ENCODE peak calls at places on chromosomes 11 and 22, in six cellular contexts. One of them, this sample, is unnamed.

GRCh38 chr11:69437001-69437875 is 44.2 kb upstream of the LINC01488 start:
- DNase-seq in left lung: peak; percentile 89
- DNase-seq in body of pancreas: peak; percentile 67
- DNase-seq in pancreas: peak; percentile 62
- DNase-seq in esophagus muscularis mucosa: no peak
- DNase-seq in fibroblast of lung: peak; percentile 74
- DNase-seq in this sample: peak; percentile 92

GRCh38 chr11:62627718-62628117 is 5.9 kb upstream of the B3GAT3 start:
- DNase-seq in left lung: no peak
- DNase-seq in body of pancreas: no peak
- DNase-seq in pancreas: no peak
- DNase-seq in esophagus muscularis mucosa: no peak
- DNase-seq in fibroblast of lung: no peak
- DNase-seq in this sample: no peak

GRCh38 chr11:132886335-132886734 is 646.0 kb downstream of the OPCML start:
- DNase-seq in left lung: no peak
- DNase-seq in body of pancreas: no peak
- DNase-seq in pancreas: no peak
- DNase-seq in esophagus muscularis mucosa: no peak
- DNase-seq in fibroblast of lung: peak; percentile 85
- DNase-seq in this sample: peak; percentile 37

GRCh38 chr11:117872962-117873827 is 3.3 kb downstream of the FXYD6 start:
- DNase-seq in left lung: no peak
- DNase-seq in body of pancreas: no peak
- DNase-seq in pancreas: no peak
- DNase-seq in esophagus muscularis mucosa: peak; percentile 90
- DNase-seq in fibroblast of lung: no peak
- DNase-seq in this sample: no peak

GRCh38 chr11:2570211-2570811 is 125.5 kb downstream of the KCNQ1 start:
- DNase-seq in left lung: peak; percentile 52
- DNase-seq in body of pancreas: no peak
- DNase-seq in pancreas: no peak
- DNase-seq in esophagus muscularis mucosa: no peak
- DNase-seq in fibroblast of lung: no peak
- DNase-seq in this sample: no peak

GRCh38 chr22:39255449-39256185 is 10.8 kb upstream of the PDGFB start:
- DNase-seq in left lung: no peak
- DNase-seq in body of pancreas: no peak
- DNase-seq in pancreas: no peak
- DNase-seq in esophagus muscularis mucosa: no peak
- DNase-seq in fibroblast of lung: no peak
- DNase-seq in this sample: no peak

GRCh38 chr11:61756452-61757212 is 4.2 kb downstream of the MYRF start:
- DNase-seq in left lung: peak; percentile 62
- DNase-seq in body of pancreas: peak; percentile 95
- DNase-seq in pancreas: peak; percentile 89
- DNase-seq in esophagus muscularis mucosa: no peak
- DNase-seq in fibroblast of lung: peak; percentile 46
- DNase-seq in this sample: no peak

GRCh38 chr11:64058494-64058893 is 22.8 kb downstream of the FLRT1 start:
- DNase-seq in left lung: no peak
- DNase-seq in body of pancreas: no peak
- DNase-seq in pancreas: no peak
- DNase-seq in esophagus muscularis mucosa: no peak
- DNase-seq in fibroblast of lung: peak; percentile 9
- DNase-seq in this sample: no peak

GRCh38 chr22:46107089-46107664 is 43.1 kb upstream of the PPARA start:
- DNase-seq in left lung: no peak
- DNase-seq in body of pancreas: peak; percentile 92
- DNase-seq in pancreas: peak; percentile 92
- DNase-seq in esophagus muscularis mucosa: no peak
- DNase-seq in fibroblast of lung: no peak
- DNase-seq in this sample: no peak

GRCh38 chr11:112503410-112503809 is 242.8 kb upstream of the PLET1 start:
- DNase-seq in left lung: no peak
- DNase-seq in body of pancreas: no peak
- DNase-seq in pancreas: no peak
- DNase-seq in esophagus muscularis mucosa: peak; percentile 72
- DNase-seq in fibroblast of lung: no peak
- DNase-seq in this sample: no peak

GRCh38 chr11:1082728-1083620 is 8.3 kb downstream of the MUC2 start:
- DNase-seq in left lung: peak; percentile 71
- DNase-seq in body of pancreas: no peak
- DNase-seq in pancreas: no peak
- DNase-seq in esophagus muscularis mucosa: no peak
- DNase-seq in fibroblast of lung: no peak
- DNase-seq in this sample: peak; percentile 2

GRCh38 chr22:28450109-28450508 is 229.5 kb downstream of the TTC28 start:
- DNase-seq in left lung: no peak
- DNase-seq in body of pancreas: no peak
- DNase-seq in pancreas: no peak
- DNase-seq in esophagus muscularis mucosa: no peak
- DNase-seq in fibroblast of lung: no peak
- DNase-seq in this sample: no peak

GRCh38 chr11:19259487-19260345 is 19.0 kb upstream of the E2F8 start:
- DNase-seq in left lung: peak; percentile 84
- DNase-seq in body of pancreas: peak; percentile 62
- DNase-seq in pancreas: peak; percentile 70
- DNase-seq in esophagus muscularis mucosa: peak; percentile 89
- DNase-seq in fibroblast of lung: peak; percentile 27
- DNase-seq in this sample: peak; percentile 64

GRCh38 chr11:8671242-8671641 is 11.2 kb downstream of the TRIM66 start:
- DNase-seq in left lung: no peak
- DNase-seq in body of pancreas: peak; percentile 51
- DNase-seq in pancreas: no peak
- DNase-seq in esophagus muscularis mucosa: no peak
- DNase-seq in fibroblast of lung: peak; percentile 96
- DNase-seq in this sample: peak; percentile 24

GRCh38 chr11:103619938-103620337 is 416.5 kb upstream of the DDI1 start:
- DNase-seq in left lung: no peak
- DNase-seq in body of pancreas: no peak
- DNase-seq in pancreas: no peak
- DNase-seq in esophagus muscularis mucosa: no peak
- DNase-seq in fibroblast of lung: peak; percentile 41
- DNase-seq in this sample: no peak

GRCh38 chr11:5618807-5619206 is 6.0 kb upstream of the TRIM34 start:
- DNase-seq in left lung: no peak
- DNase-seq in body of pancreas: no peak
- DNase-seq in pancreas: no peak
- DNase-seq in esophagus muscularis mucosa: no peak
- DNase-seq in fibroblast of lung: peak; percentile 86
- DNase-seq in this sample: no peak

GRCh38 chr22:30426395-30427353 is 1.1 kb downstream of the MTFP1 start:
- DNase-seq in left lung: peak; percentile 91
- DNase-seq in body of pancreas: peak; percentile 90
- DNase-seq in pancreas: peak; percentile 90
- DNase-seq in esophagus muscularis mucosa: peak; percentile 94
- DNase-seq in fibroblast of lung: peak; percentile 64
- DNase-seq in this sample: peak; percentile 36

GRCh38 chr11:1745701-1746320 is 4.6 kb downstream of the IFITM10 start:
- DNase-seq in left lung: no peak
- DNase-seq in body of pancreas: no peak
- DNase-seq in pancreas: no peak
- DNase-seq in esophagus muscularis mucosa: no peak
- DNase-seq in fibroblast of lung: no peak
- DNase-seq in this sample: no peak

GRCh38 chr11:46369458-46370152 is 11.9 kb upstream of the MDK start:
- DNase-seq in left lung: peak; percentile 83
- DNase-seq in body of pancreas: no peak
- DNase-seq in pancreas: no peak
- DNase-seq in esophagus muscularis mucosa: no peak
- DNase-seq in fibroblast of lung: peak; percentile 72
- DNase-seq in this sample: peak; percentile 85

GRCh38 chr11:106770489-106771100 is 247.7 kb downstream of the GUCY1A2 start:
- DNase-seq in left lung: no peak
- DNase-seq in body of pancreas: no peak
- DNase-seq in pancreas: no peak
- DNase-seq in esophagus muscularis mucosa: no peak
- DNase-seq in fibroblast of lung: no peak
- DNase-seq in this sample: no peak

GRCh38 chr11:57324886-57325734 is at the start of gene TNKS1BP1:
- DNase-seq in left lung: peak; percentile 99
- DNase-seq in body of pancreas: peak; percentile 99
- DNase-seq in pancreas: peak; percentile 98
- DNase-seq in esophagus muscularis mucosa: peak; percentile 99
- DNase-seq in fibroblast of lung: peak; percentile 95
- DNase-seq in this sample: peak; percentile 96

GRCh38 chr11:10418259-10418949 is 36.7 kb upstream of the AMPD3 start:
- DNase-seq in left lung: no peak
- DNase-seq in body of pancreas: no peak
- DNase-seq in pancreas: no peak
- DNase-seq in esophagus muscularis mucosa: no peak
- DNase-seq in fibroblast of lung: peak; percentile 12
- DNase-seq in this sample: no peak

GRCh38 chr11:75428301-75428724 is 4.7 kb downstream of the KLHL35 start:
- DNase-seq in left lung: peak; percentile 90
- DNase-seq in body of pancreas: peak; percentile 95
- DNase-seq in pancreas: peak; percentile 79
- DNase-seq in esophagus muscularis mucosa: peak; percentile 97
- DNase-seq in fibroblast of lung: peak; percentile 83
- DNase-seq in this sample: no peak

GRCh38 chr11:5460983-5461621 is 12.0 kb downstream of the OR51I2 start:
- DNase-seq in left lung: peak; percentile 54
- DNase-seq in body of pancreas: no peak
- DNase-seq in pancreas: no peak
- DNase-seq in esophagus muscularis mucosa: no peak
- DNase-seq in fibroblast of lung: no peak
- DNase-seq in this sample: no peak

GRCh38 chr11:123477205-123477907 is 47.3 kb downstream of the GRAMD1B start:
- DNase-seq in left lung: no peak
- DNase-seq in body of pancreas: no peak
- DNase-seq in pancreas: no peak
- DNase-seq in esophagus muscularis mucosa: no peak
- DNase-seq in fibroblast of lung: no peak
- DNase-seq in this sample: no peak
- H3K27ac ChIP-seq in left lung: no peak overlapping the region
- H3K27ac ChIP-seq in body of pancreas: no peak overlapping the region
- H3K27ac ChIP-seq in pancreas: no peak overlapping the region
- H3K27ac ChIP-seq in esophagus muscularis mucosa: no peak overlapping the region
- H3K27ac ChIP-seq in fibroblast of lung: no peak overlapping the region
- H3K27ac ChIP-seq in this sample: no peak overlapping the region

GRCh38 chr22:48475661-48476345 is 1351.9 kb downstream of the BRD1 start:
- DNase-seq in left lung: peak; percentile 49
- DNase-seq in body of pancreas: no peak
- DNase-seq in pancreas: no peak
- DNase-seq in esophagus muscularis mucosa: no peak
- DNase-seq in fibroblast of lung: no peak
- DNase-seq in this sample: no peak

GRCh38 chr22:48476599-48476998 is 1351.1 kb downstream of the BRD1 start:
- DNase-seq in left lung: peak; percentile 28
- DNase-seq in body of pancreas: no peak
- DNase-seq in pancreas: no peak
- DNase-seq in esophagus muscularis mucosa: no peak
- DNase-seq in fibroblast of lung: no peak
- DNase-seq in this sample: no peak

GRCh38 chr22:48477031-48477721 is 1350.5 kb downstream of the BRD1 start:
- DNase-seq in left lung: peak; percentile 56
- DNase-seq in body of pancreas: peak; percentile 24
- DNase-seq in pancreas: no peak
- DNase-seq in esophagus muscularis mucosa: no peak
- DNase-seq in fibroblast of lung: no peak
- DNase-seq in this sample: no peak

GRCh38 chr22:48474881-48475280 is 1352.8 kb downstream of the BRD1 start:
- DNase-seq in left lung: peak; percentile 53
- DNase-seq in body of pancreas: no peak
- DNase-seq in pancreas: no peak
- DNase-seq in esophagus muscularis mucosa: no peak
- DNase-seq in fibroblast of lung: no peak
- DNase-seq in this sample: no peak

DNA sequence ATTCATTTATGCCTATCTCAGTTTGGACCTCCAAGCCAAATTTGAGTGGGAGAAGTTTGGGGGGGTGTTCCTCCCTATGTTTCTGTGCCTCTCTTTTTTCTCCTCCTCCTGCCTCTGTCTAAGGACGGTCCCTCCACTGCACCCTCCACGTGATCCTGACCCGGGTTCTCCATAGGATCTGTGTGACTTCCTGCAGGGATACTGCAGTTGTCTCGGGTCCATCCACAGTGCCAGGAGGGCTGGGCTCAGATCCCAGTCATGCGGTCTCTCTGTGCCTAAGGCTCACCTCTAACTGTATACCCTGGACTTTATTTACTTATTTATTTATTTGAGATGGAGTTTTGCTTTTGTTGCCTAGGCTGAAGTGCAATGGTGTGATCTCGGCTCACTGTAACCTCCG is 1354.5 kb downstream of the BRD1 start:
- DNase-seq in left lung: peak; percentile 28
- DNase-seq in body of pancreas: no peak
- DNase-seq in pancreas: no peak
- DNase-seq in esophagus muscularis mucosa: no peak
- DNase-seq in fibroblast of lung: no peak
- DNase-seq in this sample: no peak
- H3K4me1 ChIP-seq in left lung: no peaks in the 10 kb centered on the region
- H3K4me1 ChIP-seq in body of pancreas: peaks cover 5% of the 10 kb centered on the region
- H3K4me1 ChIP-seq in pancreas: no peaks in the 10 kb centered on the region
- H3K4me1 ChIP-seq in esophagus muscularis mucosa: no peaks in the 10 kb centered on the region
- H3K4me1 ChIP-seq in fibroblast of lung: no peaks in the 10 kb centered on the region
- H3K4me1 ChIP-seq in this sample: no peaks in the 10 kb centered on the region

GRCh38 chr22:48713266-48714205 is 1114.1 kb downstream of the BRD1 start:
- DNase-seq in left lung: peak; percentile 70
- DNase-seq in body of pancreas: no peak
- DNase-seq in pancreas: no peak
- DNase-seq in esophagus muscularis mucosa: no peak
- DNase-seq in fibroblast of lung: peak; percentile 19
- DNase-seq in this sample: no peak
- H3K27ac ChIP-seq in left lung: no peak overlapping the region
- H3K27ac ChIP-seq in body of pancreas: no peak overlapping the region
- H3K27ac ChIP-seq in pancreas: no peak overlapping the region
- H3K27ac ChIP-seq in esophagus muscularis mucosa: no peak overlapping the region
- H3K27ac ChIP-seq in fibroblast of lung: no peak overlapping the region
- H3K27ac ChIP-seq in this sample: no peak overlapping the region

GRCh38 chr11:16825968-16826367 is 87.5 kb downstream of the C11orf58 start:
- DNase-seq in left lung: no peak
- DNase-seq in body of pancreas: no peak
- DNase-seq in pancreas: no peak
- DNase-seq in esophagus muscularis mucosa: no peak
- DNase-seq in fibroblast of lung: peak; percentile 46
- DNase-seq in this sample: no peak
- H3K4me1 ChIP-seq in left lung: no peaks in the 10 kb centered on the region
- H3K4me1 ChIP-seq in body of pancreas: no peaks in the 10 kb centered on the region
- H3K4me1 ChIP-seq in pancreas: no peaks in the 10 kb centered on the region
- H3K4me1 ChIP-seq in esophagus muscularis mucosa: peaks cover under 1% of the 10 kb centered on the region
- H3K4me1 ChIP-seq in fibroblast of lung: no peaks in the 10 kb centered on the region
- H3K4me1 ChIP-seq in this sample: no peaks in the 10 kb centered on the region

GRCh38 chr22:42967933-42968332 is 47.0 kb downstream of the PACSIN2 start:
- DNase-seq in left lung: peak; percentile 93
- DNase-seq in body of pancreas: peak; percentile 63
- DNase-seq in pancreas: no peak
- DNase-seq in esophagus muscularis mucosa: no peak
- DNase-seq in fibroblast of lung: no peak
- DNase-seq in this sample: peak; percentile 37
- H3K27ac ChIP-seq in left lung: no peak overlapping the region
- H3K27ac ChIP-seq in body of pancreas: no peak overlapping the region
- H3K27ac ChIP-seq in pancreas: no peak overlapping the region
- H3K27ac ChIP-seq in esophagus muscularis mucosa: peak overlapping the region; percentile 55
- H3K27ac ChIP-seq in fibroblast of lung: no peak overlapping the region
- H3K27ac ChIP-seq in this sample: no peak overlapping the region